ENCODE peak calls at places on chromosome 1, in six cellular contexts. Q is breast epithelium; E is NCI-H1105; L is heart left ventricle; M is HFFc6; S is stimulated activated CD4-positive, alpha-beta T cell treated with anti-CD3 and anti-CD28 coated beads, Interleukin-2, amount 100 ng/mL, for 48 hours. U is an unnamed sample.

GRCh38 chr1:23632479-23633160 is 59.0 kb upstream of the RPL11 start:
- DNase-seq in S (no peak), E (no peak), Q (no peak), M (no peak), L (no peak), U (no peak)

GRCh38 chr1:212915245-212916091 is 34.9 kb upstream of the VASH2 start:
- DNase-seq in S (no peak), Q (no peak), M (no peak), L (peak), E (peak), U (no peak)

GRCh38 chr1:90723561-90724108 is 6.5 kb upstream of the BARHL2 start:
- DNase-seq in Q (no peak), S (no peak), L (no peak), M (no peak), E (no peak), U (peak)

GRCh38 chr1:70997793-70998192 is 49.8 kb downstream of the PTGER3 start:
- DNase-seq in Q (no peak), E (no peak), M (no peak), L (no peak), S (no peak), U (no peak)

GRCh38 chr1:26994020-26994745 is 691 bp downstream of the TRNP1 start:
- DNase-seq in S (no peak), L (no peak), E (peak), Q (no peak), M (no peak), U (no peak)

GRCh38 chr1:218209351-218209861 is 75.7 kb upstream of the RRP15 start:
- DNase-seq in M (peak), S (no peak), E (no peak), L (no peak), Q (no peak), U (no peak)

GRCh38 chr1:39152923-39153322 is 51.6 kb upstream of the MACF1 start:
- DNase-seq in Q (no peak), L (no peak), S (no peak), E (no peak), M (no peak), U (no peak)

GRCh38 chr1:198122693-198123092 is 34.1 kb upstream of the NEK7 start:
- DNase-seq in L (no peak), E (no peak), S (no peak), Q (no peak), M (no peak), U (no peak)